ENCODE peak calls at places on chromosomes 11 and 22, in eight cellular contexts. F is sigmoid colon, J is K562, L is stomach, W is ovary, B is transverse colon, M is A549, C is suprapubic skin. O is an unnamed sample.

GRCh38 chr11:123428221-123428631 is 1.8 kb upstream of the GRAMD1B start:
- DNase-seq in F (no peak), W (peak), L (no peak), J (no peak), B (no peak), C (no peak), M (no peak), O (no peak)

GRCh38 chr22:17830041-17830961 is 56.0 kb upstream of the BID start:
- DNase-seq in B (peak), J (peak), M (peak), C (peak), L (peak), F (peak), W (peak), O (peak)

GRCh38 chr11:86129775-86130540 is 61.1 kb upstream of the PICALM start:
- DNase-seq in F (no peak), W (no peak), L (no peak), J (no peak), M (no peak), B (no peak), C (no peak), O (no peak)

GRCh38 chr11:75031771-75032549 is 43.2 kb downstream of the NEU3 start:
- DNase-seq in B (peak), W (peak), L (peak), F (peak), C (no peak), M (peak), J (peak), O (peak)

GRCh38 chr11:36216061-36216615 is 73.1 kb downstream of the COMMD9 start:
- DNase-seq in J (no peak), B (no peak), C (no peak), L (no peak), F (no peak), W (no peak), M (no peak), O (no peak)

GRCh38 chr11:113550179-113550578 is 75.0 kb upstream of the DRD2 start:
- DNase-seq in B (no peak), W (no peak), C (no peak), L (no peak), J (no peak), M (no peak), F (no peak), O (no peak)

GRCh38 chr11:112834277-112834755 is 126.9 kb upstream of the NCAM1 start:
- DNase-seq in L (peak), F (peak), M (no peak), B (peak), J (no peak), W (no peak), C (no peak), O (no peak)

GRCh38 chr22:24550028-24550901 is 4.7 kb downstream of the GUCD1 start:
- DNase-seq in C (no peak), B (peak), W (no peak), M (peak), L (peak), J (no peak), F (no peak), O (no peak)

GRCh38 chr11:10680956-10681487 is 12.5 kb downstream of the IRAG1 start:
- DNase-seq in W (no peak), L (no peak), J (no peak), B (no peak), C (no peak), M (no peak), F (no peak), O (no peak)

GRCh38 chr11:116786360-116786759 is 1.5 kb downstream of the ZPR1 start:
- DNase-seq in W (no peak), B (no peak), F (no peak), L (no peak), M (no peak), C (no peak), J (no peak), O (no peak)

GRCh38 chr11:95705485-95706124 is 84.0 kb downstream of the FAM76B start:
- DNase-seq in B (peak), W (peak), J (peak), L (peak), C (peak), M (peak), F (peak), O (peak)

GRCh38 chr11:11416917-11417316 is 63.9 kb upstream of the CSNK2A3 start:
- DNase-seq in W (no peak), C (no peak), J (no peak), L (no peak), F (no peak), B (no peak), M (peak), O (no peak)

GRCh38 chr11:36041988-36042606 is 98.2 kb downstream of the LDLRAD3 start:
- DNase-seq in L (no peak), J (peak), F (no peak), W (no peak), M (peak), B (no peak), C (no peak), O (no peak)

GRCh38 chr11:73480677-73481076 is 104.5 kb downstream of the RELT start:
- DNase-seq in M (no peak), C (no peak), B (no peak), W (no peak), J (no peak), F (no peak), L (no peak), O (no peak)

GRCh38 chr11:64121637-64122410 is 44.1 kb downstream of the MACROD1 start:
- DNase-seq in B (no peak), C (no peak), W (no peak), J (no peak), L (no peak), M (no peak), F (no peak), O (no peak)

GRCh38 chr11:60786811-60787567 is 1.9 kb downstream of the MS4A10 start:
- DNase-seq in C (no peak), W (peak), B (peak), J (no peak), F (peak), L (peak), M (peak), O (no peak)

GRCh38 chr22:31343235-31344191 is 2.6 kb downstream of the PATZ1 start:
- DNase-seq in L (peak), M (no peak), F (no peak), J (no peak), C (no peak), B (peak), W (peak), O (no peak)
- TF ChIP-seq EP300 in L (no peak), M (no peak), F (no peak), J (no peak), C (no peak), B (no peak), W (no peak), O (no peak)

DNA sequence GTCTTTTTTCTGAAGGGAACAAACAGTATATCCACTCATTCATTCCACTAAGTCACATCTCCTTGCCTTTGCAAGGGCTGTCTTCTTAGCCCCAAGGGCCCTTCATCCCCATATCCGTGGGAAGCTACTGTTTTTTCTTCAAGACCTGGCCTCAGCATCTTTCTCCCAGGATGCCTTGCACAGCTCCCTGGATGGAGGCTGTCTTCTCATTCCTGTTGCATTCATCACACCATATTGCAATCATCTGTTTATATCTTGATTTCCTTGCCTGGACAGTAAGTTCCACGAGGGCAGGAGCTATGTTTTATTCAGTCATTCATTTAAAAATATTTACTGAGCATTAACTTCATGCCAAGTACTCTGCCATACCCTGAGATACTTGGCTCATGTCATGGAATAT is 29.3 kb upstream of the NECTIN1 start:
- DNase-seq in F (no peak), C (no peak), J (no peak), L (no peak), B (no peak), W (no peak), M (no peak), O (no peak)
- TF ChIP-seq EP300 in F (no peak), C (no peak), J (no peak), L (no peak), B (no peak), W (no peak), M (no peak), O (no peak)

GRCh38 chr11:17951685-17952388 is 61.0 kb downstream of the SERGEF start:
- DNase-seq in W (no peak), M (no peak), F (no peak), L (no peak), J (no peak), B (no peak), C (no peak), O (no peak)
- TF ChIP-seq EP300 in W (no peak), M (no peak), F (no peak), L (no peak), J (no peak), B (no peak), C (no peak), O (no peak)

GRCh38 chr11:67298786-67299185 is 4.5 kb upstream of the SSH3 start:
- DNase-seq in F (peak), L (no peak), C (no peak), M (no peak), W (no peak), J (no peak), B (no peak), O (no peak)
- TF ChIP-seq EP300 in F (no peak), L (no peak), C (no peak), M (no peak), W (no peak), J (no peak), B (no peak), O (no peak)

DNA sequence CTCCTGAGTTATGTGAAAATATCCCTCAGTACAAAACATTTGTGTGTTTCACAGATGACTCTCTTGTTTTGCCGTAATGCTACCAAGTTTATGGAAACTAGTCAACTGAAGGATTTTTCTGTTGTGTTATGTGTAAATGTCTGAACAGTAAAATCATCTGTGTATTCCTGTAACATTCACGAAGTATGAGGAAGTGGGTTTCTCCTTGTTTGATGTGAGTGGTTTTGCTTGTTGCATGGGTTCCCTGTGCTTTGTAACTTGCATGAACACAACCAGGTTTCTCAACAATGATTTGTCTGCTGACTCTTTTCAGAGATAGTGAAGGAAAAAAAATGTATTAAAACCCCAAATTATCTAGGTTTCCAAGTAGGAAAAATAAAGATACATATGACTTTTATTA is 138.1 kb downstream of the PGR start:
- DNase-seq in W (no peak), J (no peak), F (no peak), L (no peak), C (no peak), B (no peak), M (no peak), O (no peak)
- TF ChIP-seq EP300 in W (no peak), J (no peak), F (no peak), L (no peak), C (no peak), B (no peak), M (no peak), O (no peak)

O was measured in esophagus muscularis mucosa.